ENCODE peak calls at places on chromosomes 5 and 9, in five cellular contexts. M is breast epithelium, J is adrenal gland, Q is IMR-90, L is A549. R is an unnamed sample.

GRCh38 chr5:94425396-94425795 is 193.0 kb downstream of the KIAA0825 start:
- DNase-seq in M (no peak), J (no peak), Q (no peak), L (no peak), R (no peak)

GRCh38 chr5:154756203-154756870 is 1.2 kb downstream of the LARP1 start:
- DNase-seq in M (peak), J (peak), Q (no peak), L (peak), R (peak)

GRCh38 chr5:110077147-110077546 is 387.4 kb downstream of the MAN2A1 start:
- DNase-seq in M (no peak), J (no peak), Q (no peak), L (no peak), R (no peak)

GRCh38 chr5:137921931-137922330 is 32.7 kb downstream of the PKD2L2 start:
- DNase-seq in M (no peak), J (no peak), Q (peak), L (no peak), R (no peak)

GRCh38 chr5:88740604-88741003 is 142.4 kb downstream of the MEF2C start:
- DNase-seq in M (no peak), J (no peak), Q (no peak), L (no peak), R (no peak)

GRCh38 chr9:108549184-108549583 is 306.6 kb downstream of the ACTL7B start:
- DNase-seq in M (no peak), J (no peak), Q (peak), L (peak), R (no peak)

GRCh38 chr5:26700759-26701384 is 337.5 kb downstream of the CDH9 start:
- DNase-seq in M (no peak), J (no peak), Q (no peak), L (peak), R (peak)

GRCh38 chr5:9691261-9691660 is 61.1 kb upstream of the TAS2R1 start:
- DNase-seq in M (no peak), J (no peak), Q (no peak), L (no peak), R (no peak)

GRCh38 chr5:28344803-28345433 is 1306.5 kb upstream of the CDH9 start:
- DNase-seq in M (no peak), J (no peak), Q (no peak), L (peak), R (peak)

GRCh38 chr5:90902681-90903386 is 344.2 kb downstream of the ADGRV1 start:
- DNase-seq in M (no peak), J (no peak), Q (no peak), L (no peak), R (no peak)

GRCh38 chr9:134475051-134475790 is 149.0 kb downstream of the RXRA start:
- DNase-seq in M (no peak), J (peak), Q (peak), L (peak), R (peak)

GRCh38 chr5:109990723-109991359 is 301.1 kb downstream of the MAN2A1 start:
- DNase-seq in M (no peak), J (no peak), Q (no peak), L (no peak), R (no peak)

GRCh38 chr5:107203231-107203630 is 467.5 kb downstream of the EFNA5 start:
- DNase-seq in M (no peak), J (no peak), Q (no peak), L (no peak), R (no peak)

GRCh38 chr5:165325201-165325600 is 1819.8 kb downstream of the MAT2B start:
- DNase-seq in M (no peak), J (no peak), Q (peak), L (no peak), R (no peak)

GRCh38 chr5:148998174-148998797 is 64.6 kb downstream of the SH3TC2 start:
- DNase-seq in M (no peak), J (peak), Q (peak), L (peak), R (no peak)

GRCh38 chr5:6551287-6551954 is 81.4 kb downstream of the NSUN2 start:
- DNase-seq in M (no peak), J (no peak), Q (no peak), L (no peak), R (no peak)

GRCh38 chr9:104682642-104683041 is 11.7 kb upstream of the OR13D1 start:
- DNase-seq in M (no peak), J (no peak), Q (peak), L (peak), R (peak)

GRCh38 chr9:78236511-78236950 is 656 bp downstream of the CEP78 start:
- DNase-seq in M (no peak), J (no peak), Q (no peak), L (peak), R (no peak)

DNA sequence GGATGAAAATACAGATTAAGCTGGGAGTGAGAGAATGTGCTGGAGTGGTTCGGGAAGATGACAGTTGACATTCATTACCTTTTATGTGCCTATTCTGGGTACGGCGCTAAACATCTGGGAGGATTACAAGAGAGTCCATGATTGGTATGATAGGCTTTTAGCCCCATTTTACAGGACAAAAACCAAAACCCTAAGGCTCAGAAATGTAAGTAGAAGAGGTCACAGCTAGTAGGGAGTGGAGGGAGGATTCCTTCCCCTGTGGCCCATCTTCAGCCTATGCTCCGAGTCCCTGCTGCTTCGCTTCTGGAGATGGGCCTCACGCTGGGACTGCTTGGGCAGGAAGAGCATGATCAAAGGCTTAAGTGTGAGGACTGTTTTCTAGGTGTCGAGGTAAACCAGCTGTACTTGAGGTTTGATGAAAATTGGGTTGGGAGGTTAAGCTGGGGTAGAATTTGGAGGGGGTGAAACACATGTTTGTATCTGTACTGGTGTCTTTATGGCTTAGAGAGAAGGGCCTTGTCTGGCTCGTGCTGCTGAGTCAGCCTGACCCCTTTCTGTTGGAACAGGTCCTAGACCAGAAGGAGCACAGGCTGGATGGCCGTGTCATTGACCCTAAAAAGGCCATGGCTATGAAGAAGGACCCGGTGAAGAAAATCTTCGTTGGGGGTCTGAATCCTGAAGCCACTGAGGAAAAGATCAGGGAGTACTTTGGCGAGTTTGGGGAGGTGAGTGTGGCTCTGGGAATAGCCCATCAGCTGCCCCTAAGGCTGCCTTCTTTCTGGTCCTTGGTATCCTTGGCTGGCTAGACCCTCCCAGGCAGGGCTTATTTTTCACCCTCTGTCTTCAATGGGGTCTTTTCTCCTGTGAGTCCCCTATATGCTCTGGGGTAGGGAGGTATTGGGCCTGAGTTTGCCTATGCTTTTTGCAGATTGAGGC is 2.1 kb downstream of the HNRNPAB start:
- DNase-seq in M (peak), J (peak), Q (peak), L (no peak), R (no peak)
- TF ChIP-seq POLR2A in M (no peak), J (no peak), Q (no peak), L (no peak), R (no peak)

GRCh38 chr9:33108472-33108871 is 32.0 kb upstream of the SMU1 start:
- DNase-seq in M (no peak), J (no peak), Q (no peak), L (no peak), R (no peak)
- TF ChIP-seq POLR2A in M (no peak), J (no peak), Q (no peak), L (no peak), R (no peak)

DNA sequence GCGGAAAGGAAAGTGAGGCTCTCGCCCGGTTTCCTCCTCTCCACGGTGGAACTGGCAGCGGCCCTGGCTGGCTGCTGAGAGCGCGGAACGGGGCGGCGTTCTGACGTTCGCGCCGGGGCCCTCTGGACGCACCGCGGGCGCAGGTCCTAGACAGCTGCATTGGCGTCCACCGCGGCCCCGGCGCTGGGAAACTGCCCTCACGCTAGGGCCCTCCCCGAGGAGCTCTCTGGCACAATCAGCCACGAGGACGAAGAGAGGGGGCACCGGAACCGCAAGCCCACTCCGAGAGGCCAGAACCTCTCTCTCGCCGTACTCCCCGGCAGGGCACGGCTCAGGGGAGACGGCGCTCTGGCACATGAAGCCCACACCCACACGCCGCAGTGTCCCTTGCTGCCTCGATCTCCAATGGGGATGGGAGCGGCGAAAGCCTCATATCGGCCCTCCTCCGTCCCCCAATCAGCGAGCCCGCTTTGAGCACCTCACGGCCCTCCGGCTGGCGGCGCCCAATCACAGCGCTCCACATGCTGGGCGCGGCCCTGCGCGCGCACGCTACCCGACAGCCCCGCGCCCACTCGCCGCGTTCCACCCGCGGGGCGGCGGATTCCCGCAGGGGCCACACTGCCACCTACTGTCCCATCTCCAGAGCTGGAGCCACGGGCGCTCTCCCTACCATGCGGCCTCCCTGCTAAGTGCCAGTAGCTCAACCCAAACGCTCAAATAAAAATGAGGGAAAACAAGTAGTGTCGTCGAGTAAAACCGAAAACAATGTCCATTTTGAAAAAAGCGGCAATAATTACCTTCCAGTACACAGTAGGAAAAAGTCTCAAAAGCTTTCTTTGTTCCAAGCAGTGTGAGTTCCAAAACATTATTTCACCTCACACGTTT is 11.8 kb downstream of the MRPS27 start:
- DNase-seq in M (peak), J (peak), Q (peak), L (peak), R (peak)
- TF ChIP-seq POLR2A in M (peak), J (peak), Q (peak), L (peak), R (peak)

DNA sequence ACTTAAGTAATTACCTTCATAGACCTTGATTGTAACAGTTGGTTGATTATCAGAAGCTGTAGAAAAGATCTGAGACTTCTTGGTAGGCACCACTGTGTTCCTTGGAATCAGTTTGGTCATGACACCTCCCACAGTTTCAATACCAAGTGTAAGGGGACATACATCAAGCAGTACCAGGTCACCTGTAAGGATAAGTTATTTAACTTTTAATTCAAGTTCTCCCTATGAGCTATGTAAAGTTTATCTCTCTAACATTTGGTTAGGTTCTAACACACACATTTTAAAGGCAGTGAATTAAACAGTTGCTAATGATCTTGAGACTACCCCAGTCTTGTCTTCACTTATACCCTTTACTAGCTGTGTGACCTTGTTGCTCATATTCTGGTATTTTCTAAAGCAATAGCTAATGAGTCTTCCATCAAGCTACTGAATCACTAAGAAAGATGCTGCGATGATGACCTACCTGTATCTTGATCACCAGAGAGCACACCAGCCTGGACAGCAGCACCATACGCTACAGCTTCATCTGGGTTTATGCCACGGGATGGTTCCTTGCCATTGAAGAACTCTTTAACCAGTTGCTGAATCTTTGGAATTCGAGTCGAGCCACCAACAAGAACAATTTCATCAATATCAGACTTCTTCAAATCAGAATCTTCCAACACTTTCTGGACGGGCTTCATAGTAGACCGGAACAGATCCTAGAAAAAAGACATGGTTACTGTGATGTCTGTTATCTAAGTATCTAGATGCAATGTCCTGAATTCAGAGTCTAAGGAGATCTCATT is 2.8 kb downstream of the HSPA5 start:
- DNase-seq in M (no peak), J (no peak), Q (no peak), L (no peak), R (no peak)
- TF ChIP-seq POLR2A in M (no peak), J (no peak), Q (no peak), L (no peak), R (no peak)

GRCh38 chr9:70421020-70421271 is 6.5 kb upstream of the KLF9 start:
- DNase-seq in M (no peak), J (no peak), Q (no peak), L (no peak), R (no peak)

GRCh38 chr9:70418822-70419545 is 4.5 kb upstream of the KLF9 start:
- DNase-seq in M (peak), J (peak), Q (peak), L (peak), R (peak)

GRCh38 chr9:70420267-70421019 is 6.0 kb upstream of the KLF9 start:
- DNase-seq in M (peak), J (peak), Q (peak), L (peak), R (peak)

GRCh38 chr9:70421272-70422180 is 7.1 kb upstream of the KLF9 start:
- DNase-seq in M (no peak), J (no peak), Q (peak), L (no peak), R (no peak)

GRCh38 chr9:70419546-70420266 is 5.2 kb upstream of the KLF9 start:
- DNase-seq in M (peak), J (peak), Q (peak), L (peak), R (peak)
- TF ChIP-seq POLR2A in M (peak), J (peak), Q (peak), L (peak), R (peak)

DNA sequence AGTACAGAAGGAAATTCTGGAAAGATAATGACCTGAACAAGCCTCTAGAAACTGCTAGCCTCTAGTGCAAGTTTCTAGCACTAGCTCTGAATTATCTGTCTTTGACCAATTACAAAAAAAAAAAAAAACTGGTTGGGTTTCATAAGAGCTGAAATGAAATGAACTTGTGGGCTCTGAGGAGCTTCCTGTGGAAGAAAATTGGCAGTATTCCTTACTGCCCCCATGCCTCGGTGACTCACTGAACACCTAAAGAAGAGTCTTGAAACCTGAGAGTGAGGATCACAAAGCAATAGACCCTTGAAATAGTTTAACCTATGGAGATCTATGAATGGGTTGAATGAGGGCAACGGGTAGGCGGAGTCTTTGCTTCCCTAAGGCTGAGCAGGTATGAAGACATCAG is 263.6 kb upstream of the RASA1 start:
- DNase-seq in M (no peak), J (no peak), Q (peak), L (no peak), R (no peak)
- TF ChIP-seq POLR2A in M (no peak), J (no peak), Q (no peak), L (no peak), R (no peak)

GRCh38 chr5:7976411-7977190 is 107.7 kb downstream of the MTRR start:
- DNase-seq in M (no peak), J (no peak), Q (peak), L (no peak), R (no peak)
- TF ChIP-seq POLR2A in M (no peak), J (no peak), Q (no peak), L (no peak), R (no peak)

DNA sequence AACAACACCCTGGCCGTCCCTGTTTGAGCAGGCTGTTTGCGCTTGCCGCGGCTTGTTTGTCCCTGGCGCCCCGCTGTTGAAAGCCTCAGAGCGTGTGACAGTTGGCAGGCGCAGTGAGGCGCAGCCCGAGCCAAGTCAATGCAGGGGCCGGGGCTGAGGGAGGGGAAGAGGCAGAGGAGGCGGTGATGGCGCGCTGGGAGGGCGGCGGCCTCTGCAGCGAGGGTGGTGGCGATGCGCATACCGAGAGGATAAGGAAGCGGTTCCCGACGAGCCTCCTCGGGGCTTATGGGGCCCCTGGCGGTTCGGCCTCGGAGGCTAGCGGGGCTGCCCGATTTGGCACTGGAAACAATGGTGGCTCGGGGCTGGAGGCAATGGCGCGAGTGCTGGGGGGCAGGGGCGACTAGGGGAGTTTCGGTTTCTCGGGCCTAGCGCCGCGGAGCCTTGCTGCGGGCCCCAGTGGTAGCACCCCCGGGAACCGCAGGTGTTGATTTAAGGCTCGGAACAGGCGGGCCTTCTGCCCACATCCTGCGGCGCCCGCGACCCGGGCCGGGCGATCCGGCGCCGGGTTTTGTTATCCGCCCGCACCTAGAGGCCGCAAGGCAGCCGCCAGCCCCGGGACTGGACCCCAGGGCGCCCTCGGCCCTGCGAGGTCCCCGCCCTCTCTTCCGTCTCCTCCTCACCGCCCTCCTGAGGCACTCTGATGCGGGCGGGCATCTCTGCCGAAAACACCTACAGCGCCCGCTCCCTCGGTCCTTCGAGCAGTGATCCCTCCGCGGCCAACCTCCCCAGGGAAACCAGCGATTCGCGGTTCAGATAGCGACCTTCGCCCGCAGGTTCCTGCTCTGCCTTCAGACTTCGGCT is 955 bp upstream of the LNPEP start:
- DNase-seq in M (peak), J (peak), Q (peak), L (peak), R (peak)
- TF ChIP-seq POLR2A in M (no peak), J (peak), Q (no peak), L (peak), R (peak)

GRCh38 chr5:139392678-139393496 is 2.0 kb downstream of the PROB1 start:
- DNase-seq in M (no peak), J (peak), Q (no peak), L (peak), R (no peak)
- TF ChIP-seq POLR2A in M (no peak), J (no peak), Q (no peak), L (no peak), R (no peak)

GRCh38 chr9:91071185-91071990 is 269.8 kb downstream of the SYK start:
- DNase-seq in M (no peak), J (no peak), Q (peak), L (peak), R (peak)
- TF ChIP-seq POLR2A in M (no peak), J (no peak), Q (peak), L (no peak), R (no peak)